ENCODE peak calls at places on chromosomes 12 and 14, in ten cellular contexts. F is WTC11; L is psoas muscle; K is activated CD4-positive, alpha-beta memory T cell treated with anti-CD3 and anti-CD28 coated beads for 36 hours; W is ureter; B is NCI-H510A treated with DMSO at 0.1 percent for 48 hours; N is GM20000; A is germinal center; R is HL-60; X is cardiac muscle cell. M is an unnamed sample.

GRCh38 chr14:67396381-67396965 is 15.5 kb downstream of the PLEK2 start:
- DNase-seq in F (no peak), L (no peak), K (no peak), W (no peak), B (no peak), N (no peak), A (no peak), R (no peak), X (peak; percentile 65), M (no peak)

GRCh38 chr14:104750658-104751057 is 2.3 kb upstream of the SIVA1 start:
- DNase-seq in F (no peak), L (peak; percentile 32), K (peak; percentile 38), W (no peak), B (no peak), N (no peak), A (no peak), R (no peak), X (no peak), M (no peak)

GRCh38 chr14:35932659-35933159 is 106.6 kb downstream of the BRMS1L start:
- DNase-seq in F (no peak), L (no peak), K (peak; percentile 67), W (no peak), B (no peak), N (peak; percentile 20), A (no peak), R (no peak), X (no peak), M (no peak)

GRCh38 chr12:22935501-22935900 is 310.5 kb downstream of the ETNK1 start:
- DNase-seq in F (no peak), L (no peak), K (no peak), W (no peak), B (no peak), N (no peak), A (no peak), R (no peak), X (no peak), M (no peak)

GRCh38 chr12:2813573-2814185 is 1.2 kb downstream of the ITFG2 start:
- DNase-seq in F (peak; percentile 54), L (no peak), K (peak; percentile 66), W (no peak), B (peak; percentile 61), N (peak; percentile 73), A (peak; percentile 67), R (no peak), X (peak; percentile 80), M (peak; percentile 53)

GRCh38 chr12:8644345-8645248 is 18.0 kb downstream of the MFAP5 start:
- DNase-seq in F (no peak), L (no peak), K (peak; percentile 84), W (no peak), B (peak; percentile 15), N (peak; percentile 56), A (peak; percentile 39), R (peak; percentile 41), X (peak; percentile 6), M (no peak)

GRCh38 chr12:5746020-5746419 is 199.0 kb downstream of the ANO2 start:
- DNase-seq in F (no peak), L (no peak), K (no peak), W (no peak), B (no peak), N (no peak), A (no peak), R (no peak), X (no peak), M (no peak)

GRCh38 chr14:103522649-103523582 is at the start of gene CKB:
- DNase-seq in F (peak; percentile 78), L (peak; percentile 84), K (peak; percentile 32), W (no peak), B (peak; percentile 68), N (peak; percentile 82), A (peak; percentile 62), R (no peak), X (peak; percentile 54), M (peak; percentile 72)

GRCh38 chr12:43277630-43278267 is 274.3 kb downstream of the ADAMTS20 start:
- DNase-seq in F (no peak), L (no peak), K (no peak), W (no peak), B (no peak), N (no peak), A (no peak), R (no peak), X (peak; percentile 64), M (no peak)

GRCh38 chr12:58310828-58311273 is 369.5 kb downstream of the ATP23 start:
- DNase-seq in F (no peak), L (no peak), K (no peak), W (no peak), B (no peak), N (no peak), A (no peak), R (no peak), X (peak; percentile 96), M (no peak)

GRCh38 chr12:122875590-122876220 is 20.2 kb downstream of the VPS37B start:
- DNase-seq in F (no peak), L (no peak), K (peak; percentile 49), W (no peak), B (no peak), N (peak; percentile 58), A (no peak), R (no peak), X (no peak), M (no peak)

GRCh38 chr12:116659771-116660481 is 77.9 kb downstream of the SPRING1 start:
- DNase-seq in F (no peak), L (no peak), K (no peak), W (no peak), B (peak; percentile 43), N (no peak), A (no peak), R (no peak), X (peak; percentile 28), M (no peak)

GRCh38 chr14:54709444-54709843 is 142.5 kb downstream of the SAMD4A start:
- DNase-seq in F (no peak), L (no peak), K (no peak), W (no peak), B (no peak), N (peak; percentile 66), A (no peak), R (no peak), X (no peak), M (no peak)

GRCh38 chr12:24814379-24815086 is 134.4 kb downstream of the BCAT1 start:
- DNase-seq in F (no peak), L (no peak), K (no peak), W (no peak), B (no peak), N (no peak), A (peak; percentile 19), R (no peak), X (no peak), M (no peak)

GRCh38 chr14:30223966-30224365 is 296.3 kb upstream of the PRKD1 start:
- DNase-seq in F (no peak), L (no peak), K (no peak), W (peak; percentile 52), B (no peak), N (no peak), A (no peak), R (no peak), X (peak; percentile 36), M (no peak)

GRCh38 chr12:232731-233614 is 19.0 kb upstream of the SLC6A12 start:
- DNase-seq in F (no peak), L (no peak), K (no peak), W (peak; percentile 41), B (no peak), N (no peak), A (no peak), R (no peak), X (no peak), M (no peak)

GRCh38 chr14:94079891-94080605 is 954 bp downstream of the DDX24 start:
- DNase-seq in F (no peak), L (no peak), K (no peak), W (no peak), B (no peak), N (no peak), A (peak; percentile 36), R (no peak), X (no peak), M (peak; percentile 36)

GRCh38 chr12:57687862-57688261 is 6.1 kb upstream of the OS9 start:
- DNase-seq in F (no peak), L (no peak), K (no peak), W (no peak), B (no peak), N (no peak), A (no peak), R (no peak), X (no peak), M (no peak)

GRCh38 chr14:49303952-49304516 is 282.1 kb downstream of the RPS29 start:
- DNase-seq in F (peak; percentile 54), L (no peak), K (peak; percentile 10), W (no peak), B (no peak), N (peak; percentile 7), A (no peak), R (no peak), X (peak; percentile 49), M (no peak)

GRCh38 chr12:120872487-120872886 is 31.7 kb downstream of the SPPL3 start:
- DNase-seq in F (no peak), L (no peak), K (no peak), W (no peak), B (no peak), N (no peak), A (no peak), R (no peak), X (no peak), M (no peak)

GRCh38 chr14:100673085-100673806 is 53.4 kb upstream of the DLK1 start:
- DNase-seq in F (peak; percentile 62), L (no peak), K (no peak), W (peak; percentile 71), B (peak; percentile 97), N (no peak), A (no peak), R (no peak), X (no peak), M (peak; percentile 89)

GRCh38 chr14:77923131-77923933 is 123.4 kb downstream of the ADCK1 start:
- DNase-seq in F (no peak), L (no peak), K (no peak), W (no peak), B (no peak), N (no peak), A (no peak), R (no peak), X (no peak), M (no peak)

GRCh38 chr14:24873551-24873950 is 176.4 kb downstream of the STXBP6 start:
- DNase-seq in F (no peak), L (no peak), K (no peak), W (no peak), B (no peak), N (no peak), A (no peak), R (no peak), X (no peak), M (no peak)

GRCh38 chr14:101859538-101859902 is 98.0 kb downstream of the PPP2R5C start:
- DNase-seq in F (no peak), L (no peak), K (no peak), W (peak; percentile 38), B (no peak), N (no peak), A (no peak), R (no peak), X (no peak), M (no peak)

GRCh38 chr12:71000748-71001147 is 80.2 kb upstream of the PTPRR start:
- DNase-seq in F (no peak), L (no peak), K (no peak), W (no peak), B (no peak), N (no peak), A (no peak), R (no peak), X (no peak), M (no peak)